ENCODE peak calls at places on chromosomes 5 and 9, in five cellular contexts. C, Y, J, I and N are unnamed samples.

GRCh38 chr9:136587944-136588662 is 42.3 kb upstream of the NOTCH1 start:
- DNase-seq in C (peak; percentile 77), Y (no peak), J (no peak), I (no peak), N (peak; percentile 40)

GRCh38 chr5:112848116-112848811 is 12.8 kb upstream of the SRP19 start:
- DNase-seq in C (peak; percentile 54), Y (no peak), J (no peak), I (no peak), N (peak; percentile 37)

GRCh38 chr5:40733842-40734563 is 21.8 kb downstream of the TTC33 start:
- DNase-seq in C (no peak), Y (no peak), J (no peak), I (no peak), N (no peak)

GRCh38 chr9:81430727-81431126 is 258.6 kb downstream of the TLE1 start:
- DNase-seq in C (no peak), Y (no peak), J (no peak), I (no peak), N (no peak)

GRCh38 chr9:91214086-91214485 is 147.6 kb downstream of the AUH start:
- DNase-seq in C (no peak), Y (no peak), J (no peak), I (no peak), N (no peak)

GRCh38 chr5:127993476-127993875 is 90.1 kb upstream of the SLC12A2 start:
- DNase-seq in C (no peak), Y (no peak), J (no peak), I (no peak), N (no peak)

GRCh38 chr9:89940625-89941024 is 335.8 kb downstream of the GADD45G start:
- DNase-seq in C (no peak), Y (no peak), J (no peak), I (no peak), N (no peak)

GRCh38 chr5:57532513-57533497 is 50.2 kb upstream of the ACTBL2 start:
- DNase-seq in C (no peak), Y (no peak), J (no peak), I (no peak), N (no peak)

GRCh38 chr9:121568101-121568460 is 68.4 kb upstream of the GGTA1 start:
- DNase-seq in C (no peak), Y (no peak), J (no peak), I (no peak), N (no peak)

GRCh38 chr5:132010645-132011560 is 555 bp downstream of the ACSL6 start:
- DNase-seq in C (no peak), Y (peak; percentile 63), J (no peak), I (no peak), N (no peak)

GRCh38 chr5:168603776-168604175 is 24.6 kb upstream of the PANK3 start:
- DNase-seq in C (no peak), Y (no peak), J (no peak), I (no peak), N (no peak)

GRCh38 chr5:39209924-39210323 is 9.4 kb downstream of the FYB1 start:
- DNase-seq in C (no peak), Y (no peak), J (peak; percentile 69), I (peak; percentile 53), N (no peak)

GRCh38 chr9:74379718-74380117 is 117.4 kb upstream of the RORB start:
- DNase-seq in C (peak; percentile 20), Y (no peak), J (no peak), I (no peak), N (peak; percentile 12)

GRCh38 chr5:91635950-91636349 is 252.8 kb upstream of the ARRDC3 start:
- DNase-seq in C (no peak), Y (no peak), J (no peak), I (no peak), N (no peak)

GRCh38 chr5:43401827-43402226 is 10.4 kb downstream of the CCL28 start:
- DNase-seq in C (no peak), Y (no peak), J (no peak), I (no peak), N (no peak)

GRCh38 chr9:109212768-109213167 is 45.7 kb upstream of the FRRS1L start:
- DNase-seq in C (no peak), Y (no peak), J (no peak), I (no peak), N (no peak)

GRCh38 chr5:40410231-40410861 is 269.4 kb upstream of the PTGER4 start:
- DNase-seq in C (no peak), Y (no peak), J (peak; percentile 72), I (no peak), N (no peak)

GRCh38 chr9:90099262-90099982 is 494.6 kb downstream of the GADD45G start:
- DNase-seq in C (no peak), Y (no peak), J (no peak), I (no peak), N (no peak)

GRCh38 chr9:127106493-127106855 is 16.0 kb downstream of the ANGPTL2 start:
- DNase-seq in C (no peak), Y (no peak), J (no peak), I (no peak), N (no peak)

GRCh38 chr5:169742773-169743296 is 105.8 kb downstream of the DOCK2 start:
- DNase-seq in C (no peak), Y (no peak), J (no peak), I (no peak), N (no peak)

GRCh38 chr9:89593776-89594427 is 10.9 kb upstream of the GADD45G start:
- DNase-seq in C (peak; percentile 47), Y (peak; percentile 78), J (peak; percentile 53), I (peak; percentile 59), N (no peak)

GRCh38 chr9:88657893-88658292 is 122.9 kb downstream of the NXNL2 start:
- DNase-seq in C (no peak), Y (no peak), J (no peak), I (no peak), N (no peak)

GRCh38 chr5:177234761-177235315 is 68.7 kb downstream of the RAB24 start:
- DNase-seq in C (no peak), Y (no peak), J (no peak), I (no peak), N (no peak)

GRCh38 chr9:72871685-72872084 is 81.2 kb downstream of the ALDH1A1 start:
- DNase-seq in C (no peak), Y (no peak), J (no peak), I (no peak), N (no peak)

GRCh38 chr5:10607023-10607665 is 43.3 kb downstream of the ANKRD33B start:
- DNase-seq in C (no peak), Y (no peak), J (no peak), I (no peak), N (no peak)

GRCh38 chr5:151947924-151948323 is 23.3 kb upstream of the GLRA1 start:
- DNase-seq in C (no peak), Y (no peak), J (no peak), I (no peak), N (no peak)

GRCh38 chr9:32704343-32704742 is 68.9 kb upstream of the TAF1L start:
- DNase-seq in C (no peak), Y (no peak), J (no peak), I (no peak), N (no peak)

GRCh38 chr5:127671218-127671617 is 22.3 kb downstream of the CTXN3 start:
- DNase-seq in C (no peak), Y (no peak), J (no peak), I (no peak), N (no peak)

GRCh38 chr9:133347515-133347984 is 381 bp downstream of the MED22 start:
- DNase-seq in C (peak; percentile 42), Y (peak; percentile 76), J (peak; percentile 29), I (no peak), N (no peak)

GRCh38 chr5:150568663-150569062 is 60.7 kb downstream of the NDST1 start:
- DNase-seq in C (no peak), Y (no peak), J (no peak), I (no peak), N (no peak)

GRCh38 chr9:9790216-9790872 is 822.5 kb downstream of the PTPRD start:
- DNase-seq in C (peak; percentile 36), Y (no peak), J (no peak), I (no peak), N (no peak)

GRCh38 chr9:137870432-137870831 is 7.2 kb upstream of the CACNA1B start:
- DNase-seq in C (no peak), Y (no peak), J (no peak), I (no peak), N (no peak)

GRCh38 chr9:116134981-116135380 is 18.6 kb upstream of the PAPPA start:
- DNase-seq in C (no peak), Y (no peak), J (no peak), I (no peak), N (no peak)